ENCODE peak calls at places on chromosomes 12 and 14, in ten cellular contexts. N is AG09319, V is fibroblast of the aortic adventitia, E is H9, X is transverse colon, U is progenitor cell of endocrine pancreas, Z is fibroblast of villous mesenchyme, W is psoas muscle, J is cardiac muscle cell, A is activated B cell treated with CpG ODN at 0.5 μM for 24 hours. K is an unnamed sample.

GRCh38 chr12:113477171-113477841 is 5.6 kb upstream of the LHX5 start:
- DNase-seq in N (no peak), V (no peak), E (peak; percentile 86), X (no peak), U (no peak), Z (no peak), W (no peak), J (no peak), A (no peak), K (no peak)

GRCh38 chr12:104207416-104207941 is 8.1 kb upstream of the TXNRD1 start:
- DNase-seq in N (no peak), V (no peak), E (no peak), X (no peak), U (no peak), Z (peak; percentile 46), W (no peak), J (no peak), A (no peak), K (no peak)

GRCh38 chr12:115609356-115609755 is 668.1 kb downstream of the MED13L start:
- DNase-seq in N (no peak), V (peak; percentile 70), E (no peak), X (no peak), U (no peak), Z (no peak), W (no peak), J (no peak), A (no peak), K (no peak)

GRCh38 chr14:23528555-23528954 is 23.0 kb downstream of the ZFHX2 start:
- DNase-seq in N (no peak), V (no peak), E (peak; percentile 49), X (no peak), U (no peak), Z (no peak), W (no peak), J (no peak), A (no peak), K (no peak)

GRCh38 chr12:28242888-28243633 is 52.8 kb downstream of the CCDC91 start:
- DNase-seq in N (no peak), V (peak; percentile 77), E (no peak), X (no peak), U (no peak), Z (no peak), W (no peak), J (no peak), A (no peak), K (no peak)

GRCh38 chr14:81805785-81806184 is 272.1 kb upstream of the SEL1L start:
- DNase-seq in N (no peak), V (no peak), E (no peak), X (no peak), U (no peak), Z (no peak), W (no peak), J (no peak), A (no peak), K (no peak)

GRCh38 chr14:88895116-88895515 is 70.7 kb downstream of the TTC8 start:
- DNase-seq in N (peak; percentile 47), V (peak; percentile 10), E (no peak), X (no peak), U (no peak), Z (peak; percentile 71), W (no peak), J (no peak), A (no peak), K (no peak)

GRCh38 chr14:103188691-103189480 is 65.6 kb downstream of the TNFAIP2 start:
- DNase-seq in N (no peak), V (peak; percentile 23), E (peak; percentile 67), X (peak; percentile 37), U (peak; percentile 46), Z (peak; percentile 38), W (peak; percentile 75), J (peak; percentile 47), A (peak; percentile 22), K (no peak)

GRCh38 chr14:105499256-105500035 is 8.4 kb downstream of the TEDC1 start:
- DNase-seq in N (no peak), V (no peak), E (peak; percentile 31), X (no peak), U (no peak), Z (no peak), W (peak; percentile 48), J (no peak), A (no peak), K (no peak)

GRCh38 chr14:80956105-80956504 is 684 bp downstream of the TSHR start:
- DNase-seq in N (no peak), V (no peak), E (no peak), X (no peak), U (no peak), Z (no peak), W (no peak), J (no peak), A (no peak), K (no peak)

GRCh38 chr12:115623275-115623674 is 654.2 kb downstream of the MED13L start:
- DNase-seq in N (no peak), V (no peak), E (no peak), X (no peak), U (no peak), Z (no peak), W (no peak), J (no peak), A (no peak), K (no peak)

GRCh38 chr12:96208346-96208745 is 14.2 kb downstream of the ELK3 start:
- DNase-seq in N (no peak), V (peak; percentile 93), E (no peak), X (no peak), U (no peak), Z (peak; percentile 92), W (no peak), J (no peak), A (no peak), K (no peak)

GRCh38 chr14:40271480-40271879 is 839.2 kb upstream of the FBXO33 start:
- DNase-seq in N (no peak), V (no peak), E (no peak), X (no peak), U (no peak), Z (no peak), W (no peak), J (no peak), A (no peak), K (no peak)

GRCh38 chr12:109822951-109823411 is 10.2 kb downstream of the TRPV4 start:
- DNase-seq in N (no peak), V (no peak), E (no peak), X (no peak), U (no peak), Z (no peak), W (no peak), J (no peak), A (no peak), K (no peak)

GRCh38 chr14:54688229-54688628 is 121.3 kb downstream of the SAMD4A start:
- DNase-seq in N (no peak), V (no peak), E (no peak), X (no peak), U (no peak), Z (no peak), W (no peak), J (no peak), A (no peak), K (no peak)

GRCh38 chr12:111367661-111368221 is 1.2 kb downstream of the PHETA1 start:
- DNase-seq in N (no peak), V (peak; percentile 24), E (no peak), X (peak; percentile 78), U (no peak), Z (peak; percentile 11), W (no peak), J (no peak), A (no peak), K (no peak)

GRCh38 chr14:23430733-23431105 is 4.7 kb downstream of the MYH7 start:
- DNase-seq in N (no peak), V (no peak), E (no peak), X (no peak), U (no peak), Z (no peak), W (no peak), J (no peak), A (no peak), K (no peak)

GRCh38 chr12:106345739-106346138 is 11.8 kb upstream of the POLR3B start:
- DNase-seq in N (no peak), V (peak; percentile 49), E (peak; percentile 83), X (no peak), U (no peak), Z (peak; percentile 69), W (no peak), J (peak; percentile 68), A (no peak), K (no peak)
- TF ChIP-seq CTCF in N (peak; percentile 32), V (peak; percentile 30), E (peak; percentile 68), X (peak; percentile 44), U (peak; percentile 58), Z (peak; percentile 65), W (peak; percentile 51), J (peak; percentile 53), A (no peak), K (peak; percentile 39)

GRCh38 chr12:5433081-5433839 is 1.4 kb downstream of the NTF3 start:
- DNase-seq in N (no peak), V (no peak), E (peak; percentile 54), X (no peak), U (peak; percentile 44), Z (peak; percentile 12), W (no peak), J (peak; percentile 63), A (no peak), K (no peak)
- TF ChIP-seq CTCF in N (peak; percentile 17), V (no peak), E (no peak), X (no peak), U (peak; percentile 11), Z (no peak), W (no peak), J (no peak), A (no peak), K (no peak)

GRCh38 chr12:5511644-5512584 is 80.0 kb downstream of the NTF3 start:
- DNase-seq in N (peak; percentile 15), V (peak; percentile 5), E (peak; percentile 61), X (peak; percentile 34), U (peak; percentile 23), Z (peak; percentile 34), W (peak; percentile 69), J (peak; percentile 33), A (no peak), K (no peak)
- TF ChIP-seq CTCF in N (peak; percentile 71), V (peak; percentile 17), E (peak; percentile 84), X (peak; percentile 50), U (peak; percentile 68), Z (peak; percentile 56), W (peak; percentile 43), J (peak; percentile 59), A (no peak), K (peak; percentile 68)

DNA sequence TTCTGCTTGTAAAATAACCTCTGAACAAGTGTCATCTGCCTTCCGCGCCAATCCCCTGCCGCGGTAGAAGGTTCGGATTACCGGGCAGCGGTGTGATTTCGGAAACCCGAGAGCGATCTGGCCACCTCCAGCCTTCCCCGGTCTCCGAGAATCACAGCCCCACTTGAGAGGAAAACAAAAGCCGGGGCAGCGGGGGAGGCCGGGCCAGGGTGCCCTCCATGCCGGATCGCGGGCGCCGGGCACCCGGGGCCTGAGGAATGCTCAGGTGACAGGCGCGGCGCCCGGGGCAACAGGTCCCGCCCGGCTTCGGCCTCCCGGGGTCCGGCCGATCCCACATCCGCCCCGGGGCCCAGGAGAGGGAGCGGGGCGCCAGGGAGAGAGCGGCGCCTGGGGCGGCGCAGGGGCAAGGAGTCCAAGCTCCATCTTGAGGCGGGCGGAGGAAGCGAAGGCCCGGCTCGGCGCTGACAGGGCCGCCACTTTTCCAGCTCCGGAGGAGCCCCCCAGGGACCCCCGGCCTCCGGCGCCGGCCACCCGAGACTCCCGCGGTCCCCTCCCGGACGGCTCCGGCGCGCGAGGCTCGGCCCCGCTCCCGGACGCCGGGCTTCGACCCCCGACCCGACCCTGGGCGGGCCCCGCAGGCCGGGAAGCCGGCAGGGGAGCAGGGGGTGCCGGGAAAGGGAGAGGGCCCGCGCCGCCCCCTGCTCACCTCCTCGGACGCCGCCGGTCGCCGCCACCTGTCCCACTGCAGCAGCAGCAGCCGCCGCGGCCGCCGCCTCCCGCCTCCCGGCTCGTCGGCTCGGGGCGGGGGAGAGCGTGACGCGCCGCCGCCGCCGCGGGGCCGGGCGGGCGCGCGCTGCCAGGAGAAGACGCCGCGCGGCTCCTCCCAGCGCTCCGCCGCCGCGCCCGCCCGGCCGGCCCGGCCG is at the start of gene CLIP1:
- DNase-seq in N (peak; percentile 25), V (peak; percentile 64), E (peak; percentile 72), X (peak; percentile 70), U (peak; percentile 69), Z (peak; percentile 75), W (peak; percentile 92), J (peak; percentile 85), A (peak; percentile 71), K (no peak)
- TF ChIP-seq CTCF in N (peak; percentile 41), V (peak; percentile 60), E (peak; percentile 60), X (no peak), U (peak; percentile 48), Z (peak; percentile 47), W (peak; percentile 47), J (peak; percentile 50), A (no peak), K (peak; percentile 22)